ENCODE peak calls at places on chromosomes 2 and 18, in six cellular contexts. L is neural progenitor cell, P is AG04450, H is pancreas, D is psoas muscle, U is RWPE1. E is an unnamed sample.

GRCh38 chr2:226551522-226552250 is 247.9 kb downstream of the IRS1 start:
- DNase-seq in L (no peak), P (no peak), H (no peak), D (no peak), U (no peak), E (no peak)

GRCh38 chr2:149799296-149799695 is 211.7 kb upstream of the MMADHC start:
- DNase-seq in L (peak), P (no peak), H (no peak), D (no peak), U (peak), E (peak)

GRCh38 chr2:104361414-104361813 is 492.5 kb upstream of the POU3F3 start:
- DNase-seq in L (no peak), P (no peak), H (no peak), D (no peak), U (no peak), E (no peak)

GRCh38 chr2:239368321-239368720 is 32.5 kb downstream of the HDAC4 start:
- DNase-seq in L (no peak), P (no peak), H (peak), D (no peak), U (no peak), E (no peak)

GRCh38 chr2:84946204-84947009 is 24.6 kb upstream of the KCMF1 start:
- DNase-seq in L (no peak), P (no peak), H (no peak), D (no peak), U (peak), E (peak)

GRCh38 chr2:69997296-69998184 is 36.1 kb upstream of the ASPRV1 start:
- DNase-seq in L (no peak), P (no peak), H (no peak), D (peak), U (peak), E (no peak)

GRCh38 chr18:72119082-72119481 is 425.1 kb downstream of the CBLN2 start:
- DNase-seq in L (no peak), P (no peak), H (no peak), D (no peak), U (no peak), E (no peak)

GRCh38 chr18:11591957-11592356 is 17.4 kb upstream of the SLC35G4 start:
- DNase-seq in L (no peak), P (no peak), H (no peak), D (no peak), U (no peak), E (no peak)

GRCh38 chr2:20674309-20674965 is 7.5 kb downstream of the GDF7 start:
- DNase-seq in L (no peak), P (no peak), H (no peak), D (no peak), U (no peak), E (no peak)

GRCh38 chr18:55998071-55998522 is 410.1 kb upstream of the TCF4 start:
- DNase-seq in L (peak), P (no peak), H (peak), D (no peak), U (no peak), E (no peak)

GRCh38 chr18:56000041-56000440 is 412.0 kb upstream of the TCF4 start:
- DNase-seq in L (no peak), P (no peak), H (no peak), D (no peak), U (no peak), E (no peak)

GRCh38 chr18:55999641-56000040 is 411.6 kb upstream of the TCF4 start:
- DNase-seq in L (peak), P (no peak), H (no peak), D (no peak), U (no peak), E (no peak)

GRCh38 chr18:55996726-55997125 is 408.7 kb upstream of the TCF4 start:
- DNase-seq in L (no peak), P (no peak), H (no peak), D (no peak), U (no peak), E (no peak)

DNA sequence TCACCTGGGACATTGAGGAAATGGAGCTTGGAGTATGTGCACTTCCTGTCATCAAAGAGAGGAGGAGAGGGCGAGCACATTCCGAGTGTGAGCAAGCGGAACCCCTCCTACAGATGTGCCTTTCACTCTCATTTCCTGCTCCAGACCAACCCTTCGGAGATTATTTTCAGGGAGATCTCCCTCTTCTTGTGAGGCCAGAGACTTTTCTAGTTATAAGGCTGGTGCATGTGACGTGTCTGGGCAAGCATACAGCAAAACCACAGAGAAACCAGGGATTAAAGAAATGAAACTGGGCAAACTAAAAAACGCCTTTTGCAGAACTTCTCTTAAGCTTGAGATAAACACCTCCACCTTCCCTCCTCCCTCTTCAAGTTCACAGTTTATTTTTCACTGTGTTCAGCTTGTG is 409.2 kb upstream of the TCF4 start:
- DNase-seq in L (no peak), P (no peak), H (no peak), D (no peak), U (peak), E (no peak)
- TF ChIP-seq CTCF in L (no peak), P (no peak), H (no peak), D (no peak), U (no peak), E (no peak)

DNA sequence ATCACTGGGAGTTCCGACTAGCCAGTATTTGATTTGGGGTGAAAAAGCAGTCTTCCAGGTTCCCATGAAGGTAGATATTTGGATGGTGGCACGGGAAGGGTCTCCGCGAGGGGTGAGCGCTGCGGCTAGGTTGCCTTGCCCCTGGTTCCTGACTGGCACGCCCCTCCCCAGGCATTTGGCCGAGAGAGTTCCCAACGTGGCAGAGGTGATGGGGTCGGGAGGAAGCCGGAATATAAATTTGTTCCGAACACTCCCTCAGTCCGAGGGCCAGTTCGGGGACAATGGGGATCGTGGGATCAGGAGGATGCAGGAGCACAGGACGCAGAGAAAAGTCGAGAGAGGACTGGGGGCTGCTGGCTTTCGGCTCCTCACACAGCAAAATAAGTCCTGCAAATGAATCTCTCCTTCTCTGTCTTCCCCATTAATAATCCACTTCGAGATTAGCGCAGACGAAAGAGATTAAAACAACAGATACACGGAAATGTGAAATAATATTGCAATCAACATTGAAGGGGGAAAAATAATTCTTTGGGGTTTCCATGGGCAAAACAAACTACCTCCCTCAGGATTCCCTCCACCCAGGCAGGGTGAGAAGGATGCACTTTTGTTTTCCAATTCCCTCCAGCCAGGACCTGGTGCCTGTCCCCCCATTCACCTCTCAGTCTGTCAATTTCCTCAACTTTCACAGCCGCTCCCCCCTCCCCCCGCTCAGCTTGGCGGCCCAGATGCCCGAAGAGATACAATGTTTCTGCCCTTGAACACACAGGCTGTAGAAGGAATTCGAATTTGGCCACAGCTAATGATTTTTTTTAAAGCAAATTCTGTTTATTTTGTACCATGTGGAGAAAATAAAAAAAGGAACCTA is 3.1 kb upstream of the ZEB2 start:
- DNase-seq in L (peak), P (no peak), H (no peak), D (peak), U (no peak), E (peak)
- H3K27ac ChIP-seq in L (peak), P (no peak), H (no peak), D (peak), U (no peak), E (peak)

DNA sequence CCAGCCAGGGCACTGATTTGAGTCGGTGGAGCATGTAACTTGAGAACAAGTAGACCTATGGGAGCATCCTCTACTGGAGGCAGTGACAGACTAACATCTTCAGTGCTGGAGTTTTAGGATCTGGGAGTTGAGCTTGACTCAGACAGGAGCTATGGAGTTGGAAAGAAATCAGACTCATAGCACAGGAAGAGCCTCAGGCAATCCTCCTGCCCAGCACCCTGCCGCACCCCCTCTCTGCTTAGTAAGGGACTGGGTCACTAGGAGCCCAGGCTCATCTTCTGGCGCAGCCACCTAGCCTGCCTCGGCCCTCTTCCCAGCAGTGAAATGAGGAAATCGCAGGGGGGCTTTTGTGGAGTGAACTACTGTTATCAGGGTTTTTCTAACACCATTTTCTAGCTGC is 3.6 kb downstream of the ARID5A start:
- DNase-seq in L (no peak), P (no peak), H (no peak), D (peak), U (peak), E (no peak)
- TF ChIP-seq CTCF in L (no peak), P (no peak), H (no peak), D (no peak), U (no peak), E (no peak)

DNA sequence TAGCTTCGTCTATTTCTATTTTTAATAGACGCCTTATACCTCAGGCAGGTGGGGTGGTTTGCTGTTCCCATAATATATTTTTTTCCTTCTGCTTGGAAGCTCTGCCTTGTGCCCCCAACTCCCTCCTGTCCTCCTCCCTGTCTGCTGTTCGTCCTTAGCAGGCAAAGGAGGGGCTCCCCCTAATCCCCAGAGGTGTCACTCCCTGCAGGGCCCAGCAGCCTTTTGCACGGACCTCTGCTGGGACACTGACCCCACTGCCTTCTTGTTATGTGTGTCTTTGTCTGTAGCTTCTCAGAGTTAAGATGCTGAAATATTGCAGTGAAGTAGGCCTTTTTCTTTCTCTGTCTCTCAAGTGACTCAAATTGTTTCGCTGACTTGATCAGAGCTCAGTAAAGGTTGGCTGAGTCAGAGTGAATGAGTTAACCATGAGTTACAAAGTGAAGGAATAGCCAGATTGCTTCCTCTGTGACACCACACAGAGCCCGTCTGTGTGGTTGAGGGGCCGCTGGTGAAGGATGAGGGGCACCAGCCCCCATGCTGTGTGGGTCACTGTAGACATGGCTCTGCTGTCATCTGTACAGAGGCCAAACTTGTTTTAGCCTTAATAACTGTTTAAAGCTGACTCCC is 47.7 kb downstream of the PRKCE start:
- DNase-seq in L (peak), P (peak), H (no peak), D (no peak), U (peak), E (peak)
- H3K27ac ChIP-seq in L (no peak), P (peak), H (no peak), D (no peak), U (no peak), E (no peak)

DNA sequence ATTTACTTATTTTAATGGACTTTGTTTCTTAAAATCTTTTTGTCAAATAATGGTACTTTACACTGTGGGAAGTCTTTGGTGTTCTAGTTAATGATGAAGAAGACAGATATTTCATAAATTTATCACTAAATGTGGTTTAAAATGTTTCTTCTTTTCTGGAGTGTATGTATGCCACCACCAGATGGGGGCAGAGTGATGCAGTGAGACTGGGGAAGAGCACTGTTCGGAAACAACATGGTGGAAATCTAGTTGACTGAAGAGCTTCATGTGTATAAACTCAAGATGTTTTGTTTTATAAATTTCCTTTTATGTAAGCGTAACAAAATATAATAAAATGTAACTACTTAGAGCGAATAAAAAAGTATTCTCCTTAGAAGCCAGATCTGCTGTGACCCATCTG is 195.1 kb downstream of the KCNE4 start:
- DNase-seq in L (peak), P (no peak), H (no peak), D (no peak), U (peak), E (peak)
- TF ChIP-seq CTCF in L (peak), P (peak), H (no peak), D (no peak), U (peak), E (peak)